ENCODE peak calls at places on chromosome 20, in ten cellular contexts. Z, E, R, M, S, D, W, L, Y and Q are unnamed samples.

GRCh38 chr20:44609006-44609510 is 26.7 kb downstream of the PKIG start:
- DNase-seq in L (no peak), M (no peak), Z (no peak), W (no peak), Y (no peak), R (no peak), S (no peak), D (no peak), E (no peak), Q (no peak)

GRCh38 chr20:61263084-61263695 is 11.1 kb downstream of the CDH4 start:
- DNase-seq in Y (no peak), M (peak), E (peak), S (peak), W (peak), D (no peak), Z (peak), L (peak), R (peak), Q (no peak)

GRCh38 chr20:36217226-36217625 is 19.1 kb upstream of the AAR2 start:
- DNase-seq in R (peak), M (peak), Z (no peak), E (no peak), L (no peak), Y (no peak), D (no peak), W (no peak), S (no peak), Q (peak)

GRCh38 chr20:35368616-35369423 is 43.0 kb downstream of the UQCC1 start:
- DNase-seq in Y (no peak), D (no peak), Z (peak), L (no peak), E (no peak), S (no peak), M (no peak), W (peak), R (no peak), Q (no peak)

GRCh38 chr20:62642666-62643520 is 590 bp downstream of the SLCO4A1 start:
- DNase-seq in E (peak), W (no peak), R (no peak), Y (no peak), M (peak), S (peak), D (no peak), L (peak), Z (no peak), Q (peak)

GRCh38 chr20:47847882-47848485 is 62.7 kb upstream of the SULF2 start:
- DNase-seq in R (no peak), Y (no peak), D (no peak), L (no peak), Z (no peak), W (no peak), M (no peak), S (no peak), E (no peak), Q (no peak)

GRCh38 chr20:44734938-44735337 is 10.7 kb upstream of the KCNK15 start:
- DNase-seq in Y (no peak), Z (peak), L (peak), D (no peak), E (peak), R (peak), M (peak), S (no peak), W (no peak), Q (no peak)

GRCh38 chr20:61407561-61407960 is 155.5 kb downstream of the CDH4 start:
- DNase-seq in Z (no peak), L (no peak), D (no peak), R (no peak), S (no peak), E (no peak), W (no peak), M (no peak), Y (no peak), Q (no peak)

GRCh38 chr20:51156796-51157119 is 133.9 kb upstream of the KCNG1 start:
- DNase-seq in M (no peak), R (no peak), E (no peak), W (peak), S (no peak), Y (no peak), Z (peak), D (no peak), L (no peak), Q (no peak)

GRCh38 chr20:31666258-31667042 is 28.7 kb downstream of the COX4I2 start:
- DNase-seq in R (no peak), S (no peak), D (no peak), Z (no peak), E (peak), M (no peak), W (no peak), L (no peak), Y (no peak), Q (peak)

GRCh38 chr20:61437280-61438206 is 185.5 kb downstream of the CDH4 start:
- DNase-seq in M (peak), E (peak), R (no peak), W (peak), D (peak), Z (peak), Y (no peak), L (peak), S (no peak), Q (no peak)

GRCh38 chr20:4926531-4927156 is 74.7 kb downstream of the SLC23A2 start:
- DNase-seq in Z (no peak), M (no peak), E (no peak), S (no peak), Y (no peak), W (no peak), R (no peak), L (no peak), D (no peak), Q (no peak)

GRCh38 chr20:40562031-40562430 is 127.0 kb downstream of the MAFB start:
- DNase-seq in M (peak), E (peak), L (no peak), Y (no peak), W (peak), R (peak), D (peak), S (no peak), Z (peak), Q (no peak)

GRCh38 chr20:4549711-4550259 is 171.9 kb upstream of the PRND start:
- DNase-seq in D (no peak), S (no peak), W (peak), R (no peak), Z (peak), E (peak), M (no peak), L (no peak), Y (no peak), Q (no peak)

GRCh38 chr20:35849726-35850125 is 77.9 kb downstream of the PHF20 start:
- DNase-seq in D (no peak), R (no peak), E (no peak), L (no peak), W (no peak), Y (no peak), M (no peak), S (no peak), Z (no peak), Q (no peak)

GRCh38 chr20:824916-825315 is 8.6 kb upstream of the FAM110A start:
- DNase-seq in Y (no peak), R (no peak), D (no peak), E (no peak), M (no peak), Z (no peak), S (peak), W (no peak), L (no peak), Q (peak)

GRCh38 chr20:57772349-57772964 is 62.6 kb upstream of the PMEPA1 start:
- DNase-seq in M (peak), L (peak), S (no peak), D (no peak), Z (peak), Y (peak), W (peak), E (peak), R (no peak), Q (no peak)

GRCh38 chr20:31842471-31843157 is 2.8 kb downstream of the FOXS1 start:
- DNase-seq in Y (no peak), D (peak), W (peak), L (peak), M (no peak), E (peak), S (peak), R (no peak), Z (peak), Q (no peak)

GRCh38 chr20:1909097-1909496 is 13.9 kb downstream of the SIRPA start:
- DNase-seq in D (no peak), L (no peak), M (no peak), Y (no peak), E (no peak), S (no peak), W (no peak), Z (no peak), R (no peak), Q (no peak)

GRCh38 chr20:4666001-4666470 is 55.7 kb upstream of the PRND start:
- DNase-seq in E (peak), S (no peak), L (peak), R (no peak), D (no peak), Z (peak), Y (no peak), W (peak), M (peak), Q (no peak)

GRCh38 chr20:438581-439469 is 23.5 kb downstream of the TBC1D20 start:
- DNase-seq in R (no peak), E (no peak), D (no peak), Y (no peak), Z (no peak), M (no peak), L (no peak), W (no peak), S (no peak), Q (peak)

GRCh38 chr20:49381558-49382493 is 100.6 kb downstream of the KCNB1 start:
- DNase-seq in M (peak), Y (no peak), L (peak), D (peak), S (peak), W (peak), R (peak), Z (peak), E (peak), Q (no peak)

GRCh38 chr20:25277051-25277801 is 29.3 kb downstream of the PYGB start:
- DNase-seq in Y (no peak), Z (no peak), W (no peak), L (no peak), D (peak), M (no peak), E (no peak), S (no peak), R (no peak), Q (peak)

GRCh38 chr20:10902836-10903410 is 229.1 kb upstream of the JAG1 start:
- DNase-seq in Y (no peak), E (no peak), L (no peak), S (no peak), Z (peak), R (no peak), M (no peak), D (no peak), W (no peak), Q (no peak)

GRCh38 chr20:10954137-10954840 is 280.5 kb upstream of the JAG1 start:
- DNase-seq in E (no peak), Y (no peak), W (peak), L (peak), R (no peak), D (peak), S (no peak), Z (no peak), M (peak), Q (no peak)

GRCh38 chr20:62929051-62929538 is 2.8 kb upstream of the DIDO1 start:
- DNase-seq in Z (peak), M (peak), Y (no peak), L (peak), S (peak), D (peak), R (peak), W (peak), E (peak), Q (peak)

GRCh38 chr20:50373674-50374286 is 136.4 kb upstream of the PTPN1 start:
- DNase-seq in Z (no peak), D (no peak), W (no peak), M (peak), R (no peak), L (no peak), Y (no peak), S (no peak), E (no peak), Q (no peak)

GRCh38 chr20:43473058-43473704 is 15.5 kb downstream of the SRSF6 start:
- DNase-seq in M (no peak), L (no peak), E (no peak), S (no peak), R (no peak), W (no peak), D (no peak), Y (no peak), Z (no peak), Q (no peak)
- TF ChIP-seq CTCF in M (peak), L (no peak), E (no peak), S (no peak), R (no peak), W (no peak), D (no peak), Y (no peak), Z (no peak), Q (no peak)

DNA sequence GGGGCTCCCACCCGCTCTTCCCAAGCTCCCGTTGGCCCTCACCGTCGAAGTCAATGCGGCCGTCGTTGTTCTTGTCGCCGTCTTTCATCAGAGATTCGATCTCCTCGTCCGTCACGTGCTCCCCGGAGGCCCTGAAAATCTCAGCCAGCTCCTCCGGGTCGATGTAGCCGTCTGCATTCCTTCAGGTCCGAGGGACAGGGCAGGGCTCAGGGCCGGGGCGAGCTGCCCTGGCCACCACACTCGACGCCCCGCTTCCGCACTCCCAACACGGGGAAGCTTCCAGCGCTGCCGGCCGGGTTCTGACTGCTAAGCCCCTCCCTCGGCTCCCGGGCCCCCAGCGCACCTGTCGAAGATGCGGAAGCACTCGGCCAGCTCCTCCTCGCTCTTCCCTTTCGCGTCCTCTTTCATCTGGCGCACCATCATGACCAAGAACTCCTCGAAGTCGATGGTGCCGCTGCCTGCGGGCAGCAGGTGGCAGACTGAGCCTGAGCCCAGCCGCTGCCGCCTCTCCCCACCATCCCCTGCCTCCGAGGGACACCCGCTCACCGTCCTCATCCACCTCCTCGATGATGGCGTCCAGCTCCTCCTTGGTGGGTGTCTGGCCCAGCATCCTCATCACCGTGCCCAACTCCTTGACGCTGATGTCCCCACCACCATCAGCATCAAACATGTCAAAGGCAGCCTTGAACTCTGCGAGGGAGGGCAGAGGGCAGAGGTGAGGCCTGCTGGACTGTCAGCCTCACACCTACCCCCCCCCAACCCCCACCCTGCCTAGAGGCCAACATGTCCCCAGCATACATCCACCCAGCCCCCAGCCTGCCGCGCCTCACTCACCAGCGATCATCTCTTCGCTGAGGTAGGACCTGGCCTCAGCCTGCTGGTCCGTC is 2.9 kb downstream of the TNNC2 start:
- DNase-seq in M (peak), Z (peak), S (no peak), R (peak), Y (no peak), D (peak), W (peak), E (peak), L (no peak), Q (peak)
- TF ChIP-seq CTCF in M (peak), Z (peak), S (no peak), R (peak), Y (peak), D (peak), W (peak), E (peak), L (peak), Q (no peak)

DNA sequence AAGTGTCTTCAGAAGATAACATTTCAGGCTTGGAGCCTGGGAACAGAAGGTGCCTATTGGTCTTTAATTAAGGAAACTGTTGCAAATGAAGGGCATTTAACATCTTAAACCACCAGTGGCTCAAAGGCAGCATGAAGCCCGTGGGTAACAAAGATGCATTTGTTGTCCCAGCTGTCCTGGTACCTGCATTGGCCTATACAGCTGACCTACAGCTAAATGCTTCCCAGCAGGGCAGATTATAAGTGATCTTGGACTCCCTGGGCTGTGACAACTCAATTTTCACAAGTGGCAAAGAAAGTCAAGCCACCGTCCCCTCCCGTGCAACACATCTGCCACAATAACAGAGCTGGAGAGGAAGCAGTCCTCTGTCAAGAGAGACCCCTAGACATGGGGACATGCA is 31.6 kb upstream of the EDN3 start:
- DNase-seq in E (no peak), Z (no peak), R (no peak), D (no peak), S (no peak), Y (no peak), W (no peak), L (no peak), M (no peak), Q (no peak)
- TF ChIP-seq CTCF in E (no peak), Z (no peak), R (no peak), D (no peak), S (no peak), Y (no peak), W (no peak), L (no peak), M (no peak), Q (no peak)

GRCh38 chr20:52469143-52469542 is 277.6 kb upstream of the ZFP64 start:
- DNase-seq in Y (no peak), W (no peak), R (no peak), E (no peak), D (no peak), L (no peak), M (peak), S (no peak), Z (no peak), Q (no peak)
- TF ChIP-seq CTCF in Y (no peak), W (no peak), R (peak), E (no peak), D (no peak), L (peak), M (peak), S (no peak), Z (peak), Q (no peak)

GRCh38 chr20:18466894-18467678 is at the start of the genes DZANK1 and POLR3F:
- DNase-seq in Y (peak), L (peak), Z (peak), S (peak), M (peak), D (peak), R (peak), E (peak), W (peak), Q (peak)
- TF ChIP-seq CTCF in Y (no peak), L (no peak), Z (no peak), S (no peak), M (no peak), D (no peak), R (no peak), E (no peak), W (no peak), Q (no peak)

GRCh38 chr20:13791562-13792459 is 7.0 kb downstream of the NDUFAF5 start:
- DNase-seq in Z (no peak), L (no peak), E (no peak), S (no peak), W (no peak), M (no peak), Y (no peak), D (no peak), R (no peak), Q (no peak)

GRCh38 chr20:13790708-13791107 is 5.9 kb downstream of the NDUFAF5 start:
- DNase-seq in W (no peak), Y (no peak), E (no peak), L (no peak), S (no peak), M (no peak), D (no peak), Z (no peak), R (no peak), Q (no peak)

GRCh38 chr20:13786143-13786828 is 1.5 kb downstream of the NDUFAF5 start:
- DNase-seq in Y (no peak), M (peak), S (no peak), R (no peak), D (no peak), L (no peak), Z (no peak), W (no peak), E (no peak), Q (no peak)

GRCh38 chr20:13784893-13785715 is at the start of the genes ESF1 and NDUFAF5:
- DNase-seq in E (peak), Y (peak), R (peak), L (peak), D (peak), W (peak), S (peak), M (peak), Z (peak), Q (peak)

GRCh38 chr20:13788167-13788834 is 3.5 kb downstream of the NDUFAF5 start:
- DNase-seq in W (peak), E (peak), L (peak), Y (no peak), Z (peak), D (no peak), S (no peak), R (peak), M (peak), Q (no peak)
- TF ChIP-seq CTCF in W (peak), E (peak), L (peak), Y (peak), Z (peak), D (peak), S (peak), R (peak), M (peak), Q (peak)

DNA sequence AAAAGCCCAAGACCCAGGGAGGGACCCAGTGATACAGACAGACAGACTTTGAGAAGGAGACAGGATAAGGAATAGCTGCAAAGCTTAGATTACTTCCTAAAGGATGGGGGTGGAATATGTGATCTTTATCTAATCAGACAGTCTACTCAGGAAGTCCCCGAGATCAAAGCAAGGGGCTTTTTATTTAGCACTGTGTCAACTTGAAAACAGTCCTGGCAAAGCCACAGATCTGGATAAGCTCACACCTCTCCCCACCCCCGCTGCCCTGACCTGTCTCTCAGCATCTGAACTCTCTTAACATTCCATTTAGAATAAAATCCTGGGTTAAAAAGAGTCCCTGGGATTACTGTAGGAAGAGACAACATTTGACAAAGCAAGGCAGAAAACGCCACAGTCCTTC is 101.5 kb downstream of the ISM1 start:
- DNase-seq in Z (no peak), R (no peak), M (no peak), Y (no peak), L (no peak), S (no peak), E (no peak), D (no peak), W (no peak), Q (no peak)
- TF ChIP-seq CTCF in Z (no peak), R (no peak), M (no peak), Y (no peak), L (no peak), S (no peak), E (no peak), D (no peak), W (no peak), Q (no peak)

GRCh38 chr20:8454137-8454712 is 322.2 kb downstream of the PLCB1 start:
- DNase-seq in D (no peak), E (peak), L (peak), M (peak), W (peak), R (peak), Y (no peak), Z (peak), S (no peak), Q (no peak)
- TF ChIP-seq CTCF in D (peak), E (peak), L (peak), M (no peak), W (peak), R (peak), Y (peak), Z (peak), S (no peak), Q (no peak)